ENCODE peak calls at places on chromosomes 11 and 22, in nine cellular contexts. N is adipocyte, W is transverse colon, P is right lobe of liver, I is AG10803, T is tibial nerve, S is NT2/D1, E is IMR-90, U is neural progenitor cell. M is an unnamed sample.

GRCh38 chr11:110445428-110445827 is 15.7 kb downstream of the FDX1 start:
- DNase-seq in I (no peak), T (no peak), P (no peak), E (peak), N (no peak), W (no peak), S (no peak), U (no peak), M (no peak)

GRCh38 chr22:28025333-28025732 is 106.3 kb upstream of the PITPNB start:
- DNase-seq in P (no peak), I (no peak), S (no peak), T (no peak), W (no peak), N (no peak), E (no peak), U (no peak), M (no peak)

GRCh38 chr22:23581252-23581634 is 1.2 kb upstream of the IGLL1 start:
- DNase-seq in T (no peak), U (no peak), S (no peak), E (no peak), N (no peak), P (no peak), I (no peak), W (no peak), M (no peak)

GRCh38 chr11:31816467-31817053 is 5.4 kb upstream of the PAX6 start:
- DNase-seq in T (no peak), P (no peak), E (no peak), N (no peak), I (no peak), W (peak), S (no peak), U (peak), M (no peak)

GRCh38 chr11:128689946-128690745 is 3.7 kb upstream of the FLI1 start:
- DNase-seq in N (peak), E (no peak), S (no peak), T (no peak), P (no peak), W (no peak), U (peak), I (no peak), M (no peak)

GRCh38 chr11:16786131-16786530 is 47.7 kb downstream of the C11orf58 start:
- DNase-seq in E (no peak), U (no peak), S (no peak), I (no peak), P (no peak), W (no peak), N (no peak), T (no peak), M (no peak)

GRCh38 chr22:17565986-17566687 is 2.8 kb downstream of the SLC25A18 start:
- DNase-seq in T (no peak), N (no peak), P (no peak), E (no peak), W (no peak), S (no peak), U (no peak), I (no peak), M (no peak)

GRCh38 chr22:24834845-24835570 is 29.0 kb downstream of the SGSM1 start:
- DNase-seq in N (no peak), E (peak), S (no peak), W (no peak), I (no peak), P (no peak), U (peak), T (no peak), M (peak)

GRCh38 chr11:66363805-66364535 is 7.6 kb downstream of the SLC29A2 start:
- DNase-seq in S (peak), N (peak), P (no peak), U (peak), I (no peak), E (no peak), T (no peak), W (peak), M (peak)

GRCh38 chr11:111942826-111943225 is 5.7 kb downstream of the DIXDC1 start:
- DNase-seq in T (no peak), W (no peak), S (no peak), E (peak), P (no peak), I (peak), U (no peak), N (no peak), M (peak)

GRCh38 chr22:49727191-49727880 is 100.3 kb downstream of the BRD1 start:
- DNase-seq in N (no peak), E (no peak), P (no peak), W (no peak), T (no peak), I (no peak), U (no peak), S (no peak), M (no peak)

GRCh38 chr22:49214976-49215375 is 612.7 kb downstream of the BRD1 start:
- DNase-seq in I (no peak), U (no peak), S (no peak), T (no peak), E (no peak), N (no peak), W (peak), P (peak), M (no peak)

GRCh38 chr22:27933186-27933983 is 14.3 kb upstream of the PITPNB start:
- DNase-seq in T (no peak), I (no peak), P (no peak), S (no peak), U (no peak), N (no peak), E (no peak), W (no peak), M (no peak)

GRCh38 chr11:66112640-66113098 is 42.6 kb downstream of the PACS1 start:
- DNase-seq in U (no peak), N (peak), W (peak), S (no peak), P (peak), T (peak), I (peak), E (peak), M (peak)

GRCh38 chr22:19912236-19912999 is 29.2 kb upstream of the COMT start:
- DNase-seq in T (no peak), N (no peak), P (no peak), I (no peak), W (no peak), E (no peak), U (peak), S (no peak), M (no peak)

GRCh38 chr11:41498726-41499125 is 39.3 kb upstream of the LRRC4C start:
- DNase-seq in S (peak), I (no peak), U (no peak), P (no peak), N (peak), W (no peak), T (no peak), E (no peak), M (peak)

GRCh38 chr22:48923165-48923875 is 904.4 kb downstream of the BRD1 start:
- DNase-seq in T (no peak), P (no peak), S (no peak), U (no peak), E (no peak), N (no peak), W (no peak), I (no peak), M (no peak)

GRCh38 chr22:28594784-28595324 is 84.8 kb downstream of the TTC28 start:
- DNase-seq in N (peak), T (no peak), P (no peak), W (no peak), S (peak), U (peak), E (peak), I (peak), M (peak)

GRCh38 chr11:80584661-80585060 is 1143.8 kb upstream of the TENM4 start:
- DNase-seq in E (no peak), N (no peak), W (no peak), T (no peak), U (no peak), I (no peak), P (no peak), S (no peak), M (no peak)

GRCh38 chr11:6655020-6655789 is 404 bp downstream of the DCHS1 start:
- DNase-seq in E (no peak), P (no peak), U (peak), I (peak), T (no peak), N (peak), S (no peak), W (no peak), M (no peak)

GRCh38 chr11:16925495-16926065 is 88.6 kb downstream of the PLEKHA7 start:
- DNase-seq in N (peak), T (no peak), P (peak), E (no peak), S (peak), U (peak), I (peak), W (peak), M (no peak)

GRCh38 chr11:61114913-61115312 is 12.6 kb downstream of the CD5 start:
- DNase-seq in P (peak), S (no peak), T (no peak), E (no peak), I (no peak), U (no peak), W (no peak), N (no peak), M (no peak)

GRCh38 chr11:17350455-17351170 is 987 bp upstream of the NCR3LG1 start:
- DNase-seq in E (no peak), W (no peak), S (no peak), P (no peak), U (no peak), T (no peak), I (no peak), N (peak), M (peak)

GRCh38 chr22:45185718-45186511 is 22.2 kb downstream of the NUP50 start:
- DNase-seq in T (no peak), E (no peak), S (no peak), W (no peak), U (no peak), P (no peak), I (no peak), N (no peak), M (peak)

GRCh38 chr22:40844951-40845350 is 11.5 kb downstream of the ST13 start:
- DNase-seq in S (no peak), I (no peak), N (no peak), U (no peak), T (no peak), W (no peak), E (no peak), P (no peak), M (no peak)

GRCh38 chr22:37777122-37777687 is 30.5 kb upstream of the GCAT start:
- DNase-seq in P (peak), T (peak), W (peak), E (peak), S (no peak), U (no peak), I (peak), N (peak), M (peak)

GRCh38 chr11:104060004-104060403 is 23.6 kb downstream of the DDI1 start:
- DNase-seq in T (no peak), E (peak), N (peak), P (no peak), S (no peak), I (no peak), W (no peak), U (no peak), M (peak)

GRCh38 chr11:92892769-92893168 is 76.7 kb upstream of the MTNR1B start:
- DNase-seq in U (no peak), W (no peak), N (no peak), E (no peak), P (no peak), T (no peak), I (no peak), S (no peak), M (no peak)
- H3K4me3 ChIP-seq in U (no peak), W (no peak), N (no peak), E (no peak), P (no peak), T (no peak), I (no peak), S (no peak), M (no peak)

GRCh38 chr11:64355078-64355940 is 3.7 kb upstream of the RPS6KA4 start:
- DNase-seq in W (peak), S (peak), U (peak), P (peak), N (peak), I (peak), E (peak), T (peak), M (peak)
- H3K4me3 ChIP-seq in W (no peak), S (no peak), U (no peak), P (peak), N (peak), I (peak), E (peak), T (peak), M (peak)

GRCh38 chr11:63838150-63838681 is 694 bp upstream of the MARK2 start:
- DNase-seq in N (no peak), E (no peak), S (no peak), W (peak), U (no peak), P (peak), I (no peak), T (no peak), M (no peak)
- H3K4me3 ChIP-seq in N (peak), E (peak), S (no peak), W (no peak), U (peak), P (peak), I (peak), T (peak), M (peak)

GRCh38 chr11:8017894-8018741 is 31.0 kb downstream of the EIF3F start:
- DNase-seq in I (peak), S (no peak), W (no peak), T (no peak), E (no peak), U (peak), P (no peak), N (peak), M (peak)
- H3K4me3 ChIP-seq in I (peak), S (peak), W (peak), T (peak), E (peak), U (peak), P (no peak), N (peak), M (peak)

GRCh38 chr11:13007702-13008435 is 1.2 kb upstream of the RASSF10 start:
- DNase-seq in E (no peak), W (no peak), P (no peak), S (no peak), U (no peak), T (no peak), N (no peak), I (no peak), M (no peak)
- H3K4me3 ChIP-seq in E (no peak), W (no peak), P (no peak), S (no peak), U (no peak), T (no peak), N (no peak), I (no peak), M (no peak)

GRCh38 chr11:7905549-7905948 is 25.5 kb downstream of the OR10A6 start:
- DNase-seq in W (no peak), E (no peak), I (no peak), T (no peak), U (no peak), P (no peak), S (no peak), N (no peak), M (no peak)

GRCh38 chr11:7906481-7906880 is 24.6 kb downstream of the OR10A6 start:
- DNase-seq in S (no peak), E (no peak), U (no peak), T (no peak), P (no peak), N (no peak), W (no peak), I (no peak), M (no peak)

GRCh38 chr11:7903940-7904339 is 27.1 kb downstream of the OR10A6 start:
- DNase-seq in S (no peak), U (no peak), P (no peak), I (no peak), E (no peak), N (no peak), T (no peak), W (peak), M (no peak)

GRCh38 chr11:7905961-7906429 is 25.1 kb downstream of the OR10A6 start:
- DNase-seq in U (peak), P (no peak), N (no peak), E (no peak), T (no peak), I (no peak), W (no peak), S (peak), M (no peak)

DNA sequence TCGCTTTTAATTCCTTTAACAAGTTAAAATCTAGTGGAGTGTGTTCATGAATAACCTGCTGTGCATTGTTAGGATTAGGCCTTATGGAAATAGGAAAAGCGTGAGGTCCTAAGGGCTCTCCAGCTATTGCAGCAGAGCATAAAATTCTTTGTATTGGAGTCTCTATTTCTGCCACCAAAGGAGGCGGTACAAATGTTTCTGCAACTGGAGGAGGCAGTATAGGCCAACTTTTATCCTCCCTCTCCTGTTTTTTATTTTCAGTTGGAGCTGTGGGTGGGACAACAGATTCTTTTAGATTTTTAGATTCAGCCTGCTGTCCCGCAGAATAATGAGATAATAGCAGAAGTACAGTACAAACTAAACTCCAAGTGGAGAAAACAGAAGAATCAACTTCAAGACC is 26.2 kb downstream of the OR10A6 start:
- DNase-seq in E (peak), T (no peak), S (no peak), P (no peak), U (peak), W (no peak), N (peak), I (peak), M (peak)
- H3K4me3 ChIP-seq in E (no peak), T (no peak), S (no peak), P (no peak), U (no peak), W (no peak), N (no peak), I (no peak), M (no peak)

GRCh38 chr11:124801636-124802312 is 1.6 kb upstream of the MSANTD2 start:
- DNase-seq in I (peak), U (no peak), P (no peak), W (no peak), S (no peak), N (peak), E (peak), T (no peak), M (peak)

GRCh38 chr11:124799384-124800225 is 601 bp downstream of the MSANTD2 start:
- DNase-seq in P (peak), U (peak), I (peak), T (no peak), W (peak), N (peak), E (peak), S (peak), M (peak)

GRCh38 chr11:124800226-124800929 is at the start of gene MSANTD2:
- DNase-seq in N (peak), W (peak), T (peak), P (peak), U (peak), E (peak), I (peak), S (peak), M (peak)

GRCh38 chr11:124798991-124799383 is 1.2 kb downstream of the MSANTD2 start:
- DNase-seq in I (peak), S (peak), T (no peak), P (no peak), U (no peak), E (peak), N (peak), W (peak), M (peak)

GRCh38 chr11:124801014-124801413 is 808 bp upstream of the MSANTD2 start:
- DNase-seq in T (no peak), U (no peak), W (no peak), E (peak), I (peak), N (peak), S (no peak), P (no peak), M (peak)
- H3K4me3 ChIP-seq in T (peak), U (peak), W (peak), E (peak), I (peak), N (peak), S (peak), P (peak), M (peak)

GRCh38 chr11:62547691-62548281 is 1.2 kb upstream of the AHNAK start:
- DNase-seq in U (peak), N (no peak), P (peak), W (no peak), E (no peak), T (no peak), S (no peak), I (no peak), M (no peak)

GRCh38 chr11:62545437-62546243 is 966 bp downstream of the AHNAK start:
- DNase-seq in I (peak), T (peak), E (peak), P (peak), S (peak), W (peak), N (peak), U (peak), M (peak)

GRCh38 chr11:62546244-62546936 is at the start of gene AHNAK:
- DNase-seq in U (peak), S (no peak), W (peak), P (peak), N (peak), E (peak), T (peak), I (peak), M (no peak)

GRCh38 chr11:62548545-62549335 is 2.1 kb upstream of the AHNAK start:
- DNase-seq in S (no peak), W (peak), E (no peak), N (no peak), I (no peak), U (no peak), T (peak), P (peak), M (no peak)

GRCh38 chr11:62546937-62547625 is 475 bp upstream of the AHNAK start:
- DNase-seq in P (no peak), U (peak), S (no peak), I (no peak), T (peak), N (peak), W (peak), E (peak), M (peak)
- H3K4me3 ChIP-seq in P (peak), U (peak), S (peak), I (peak), T (peak), N (peak), W (peak), E (peak), M (peak)

GRCh38 chr11:73645570-73645969 is 811 bp upstream of the PLEKHB1 start:
- DNase-seq in E (no peak), U (peak), W (no peak), P (no peak), S (no peak), N (no peak), T (no peak), I (no peak), M (no peak)

GRCh38 chr11:73647459-73648100 is 1.2 kb downstream of the PLEKHB1 start:
- DNase-seq in E (peak), U (peak), S (peak), T (peak), P (peak), N (peak), W (peak), I (peak), M (peak)

GRCh38 chr11:73648629-73649046 is 2.3 kb downstream of the PLEKHB1 start:
- DNase-seq in S (no peak), T (no peak), P (no peak), U (peak), N (no peak), I (no peak), E (no peak), W (no peak), M (no peak)

GRCh38 chr11:73649206-73649605 is 2.8 kb downstream of the PLEKHB1 start:
- DNase-seq in U (peak), S (no peak), W (no peak), N (no peak), I (no peak), T (no peak), P (no peak), E (no peak), M (no peak)

GRCh38 chr11:73645972-73646631 is at the start of gene PLEKHB1:
- DNase-seq in W (no peak), U (peak), P (no peak), N (no peak), E (no peak), T (no peak), S (no peak), I (no peak), M (peak)
- H3K4me3 ChIP-seq in W (no peak), U (peak), P (no peak), N (no peak), E (no peak), T (peak), S (peak), I (no peak), M (peak)